ENCODE peak calls at places on chromosomes 1 and 21, in eight cellular contexts. One of them, this sample, is unnamed.

GRCh38 chr1:31361607-31362006 is 11.3 kb downstream of the FABP3 start:
- DNase-seq in suprapubic skin: no peak
- DNase-seq in HFF-Myc: no peak
- DNase-seq in ovary: no peak
- DNase-seq in HFFc6: no peak
- DNase-seq in RWPE1: no peak
- DNase-seq in MM.1S: no peak
- DNase-seq in colonic mucosa: no peak
- DNase-seq in this sample: no peak

GRCh38 chr1:20505488-20505887 is 2.5 kb downstream of the MUL1 start:
- DNase-seq in MM.1S: no peak
- DNase-seq in suprapubic skin: no peak
- DNase-seq in colonic mucosa: no peak
- DNase-seq in HFF-Myc: no peak
- DNase-seq in ovary: no peak
- DNase-seq in RWPE1: no peak
- DNase-seq in HFFc6: no peak
- DNase-seq in this sample: no peak

GRCh38 chr21:36385233-36385908 is at the start of gene CHAF1B:
- DNase-seq in suprapubic skin: peak
- DNase-seq in MM.1S: peak
- DNase-seq in HFFc6: peak
- DNase-seq in HFF-Myc: peak
- DNase-seq in RWPE1: peak
- DNase-seq in ovary: peak
- DNase-seq in colonic mucosa: peak
- DNase-seq in this sample: peak

GRCh38 chr1:78522136-78522535 is 31.4 kb downstream of the PTGFR start:
- DNase-seq in RWPE1: no peak
- DNase-seq in HFF-Myc: no peak
- DNase-seq in suprapubic skin: no peak
- DNase-seq in HFFc6: no peak
- DNase-seq in ovary: no peak
- DNase-seq in colonic mucosa: no peak
- DNase-seq in MM.1S: no peak
- DNase-seq in this sample: no peak

GRCh38 chr1:43822040-43822439 is 111.6 kb upstream of the ARTN start:
- DNase-seq in RWPE1: peak
- DNase-seq in suprapubic skin: no peak
- DNase-seq in ovary: no peak
- DNase-seq in HFF-Myc: peak
- DNase-seq in HFFc6: peak
- DNase-seq in colonic mucosa: no peak
- DNase-seq in MM.1S: no peak
- DNase-seq in this sample: no peak

GRCh38 chr1:92663769-92664168 is 121.1 kb downstream of the EVI5 start:
- DNase-seq in ovary: no peak
- DNase-seq in suprapubic skin: no peak
- DNase-seq in HFFc6: no peak
- DNase-seq in RWPE1: no peak
- DNase-seq in MM.1S: no peak
- DNase-seq in colonic mucosa: no peak
- DNase-seq in HFF-Myc: no peak
- DNase-seq in this sample: no peak

GRCh38 chr1:238252033-238252802 is 361.5 kb upstream of the ZP4 start:
- DNase-seq in RWPE1: peak
- DNase-seq in colonic mucosa: peak
- DNase-seq in HFF-Myc: no peak
- DNase-seq in MM.1S: peak
- DNase-seq in HFFc6: peak
- DNase-seq in suprapubic skin: no peak
- DNase-seq in ovary: peak
- DNase-seq in this sample: peak

GRCh38 chr1:99544328-99544727 is 101.6 kb upstream of the PALMD start:
- DNase-seq in suprapubic skin: no peak
- DNase-seq in colonic mucosa: no peak
- DNase-seq in ovary: no peak
- DNase-seq in HFFc6: no peak
- DNase-seq in RWPE1: peak
- DNase-seq in MM.1S: no peak
- DNase-seq in HFF-Myc: peak
- DNase-seq in this sample: no peak

GRCh38 chr21:46060596-46061061 is 37.3 kb upstream of the COL6A2 start:
- DNase-seq in RWPE1: no peak
- DNase-seq in MM.1S: no peak
- DNase-seq in ovary: peak
- DNase-seq in suprapubic skin: peak
- DNase-seq in HFFc6: peak
- DNase-seq in HFF-Myc: peak
- DNase-seq in colonic mucosa: peak
- DNase-seq in this sample: no peak

GRCh38 chr21:29430030-29430429 is 131.3 kb downstream of the BACH1 start:
- DNase-seq in colonic mucosa: no peak
- DNase-seq in MM.1S: no peak
- DNase-seq in HFF-Myc: no peak
- DNase-seq in RWPE1: no peak
- DNase-seq in HFFc6: no peak
- DNase-seq in suprapubic skin: no peak
- DNase-seq in ovary: no peak
- DNase-seq in this sample: no peak

GRCh38 chr21:24938592-24938991 is 668.7 kb downstream of the MRPL39 start:
- DNase-seq in MM.1S: no peak
- DNase-seq in HFFc6: no peak
- DNase-seq in colonic mucosa: no peak
- DNase-seq in ovary: no peak
- DNase-seq in RWPE1: no peak
- DNase-seq in HFF-Myc: no peak
- DNase-seq in suprapubic skin: no peak
- DNase-seq in this sample: no peak

GRCh38 chr1:147243228-147243685 is 773 bp downstream of the CHD1L start:
- DNase-seq in HFF-Myc: no peak
- DNase-seq in suprapubic skin: no peak
- DNase-seq in ovary: peak
- DNase-seq in MM.1S: no peak
- DNase-seq in colonic mucosa: peak
- DNase-seq in RWPE1: peak
- DNase-seq in HFFc6: peak
- DNase-seq in this sample: peak

GRCh38 chr1:6603424-6603850 is 768 bp upstream of the KLHL21 start:
- DNase-seq in MM.1S: peak
- DNase-seq in HFF-Myc: peak
- DNase-seq in RWPE1: no peak
- DNase-seq in ovary: peak
- DNase-seq in HFFc6: peak
- DNase-seq in colonic mucosa: peak
- DNase-seq in suprapubic skin: peak
- DNase-seq in this sample: peak

GRCh38 chr1:2644591-2645101 is 11.8 kb upstream of the MMEL1 start:
- DNase-seq in RWPE1: no peak
- DNase-seq in ovary: no peak
- DNase-seq in HFF-Myc: no peak
- DNase-seq in HFFc6: no peak
- DNase-seq in colonic mucosa: no peak
- DNase-seq in suprapubic skin: peak
- DNase-seq in MM.1S: no peak
- DNase-seq in this sample: no peak

GRCh38 chr1:153404768-153405167 is 11.6 kb upstream of the S100A7A start:
- DNase-seq in RWPE1: peak
- DNase-seq in suprapubic skin: no peak
- DNase-seq in MM.1S: peak
- DNase-seq in ovary: no peak
- DNase-seq in HFF-Myc: no peak
- DNase-seq in HFFc6: no peak
- DNase-seq in colonic mucosa: peak
- DNase-seq in this sample: peak

GRCh38 chr1:185880779-185881333 is 146.7 kb downstream of the HMCN1 start:
- DNase-seq in suprapubic skin: no peak
- DNase-seq in colonic mucosa: no peak
- DNase-seq in HFF-Myc: no peak
- DNase-seq in RWPE1: no peak
- DNase-seq in ovary: no peak
- DNase-seq in MM.1S: no peak
- DNase-seq in HFFc6: no peak
- DNase-seq in this sample: no peak

GRCh38 chr1:198031086-198031485 is 113.9 kb downstream of the LHX9 start:
- DNase-seq in suprapubic skin: no peak
- DNase-seq in HFFc6: no peak
- DNase-seq in colonic mucosa: no peak
- DNase-seq in RWPE1: no peak
- DNase-seq in ovary: no peak
- DNase-seq in MM.1S: no peak
- DNase-seq in HFF-Myc: no peak
- DNase-seq in this sample: no peak

GRCh38 chr1:156422602-156423091 is 53.6 kb downstream of the RHBG start:
- DNase-seq in colonic mucosa: no peak
- DNase-seq in ovary: no peak
- DNase-seq in RWPE1: peak
- DNase-seq in MM.1S: no peak
- DNase-seq in HFFc6: no peak
- DNase-seq in HFF-Myc: no peak
- DNase-seq in suprapubic skin: no peak
- DNase-seq in this sample: no peak

GRCh38 chr1:7281821-7282220 is 489.3 kb upstream of the VAMP3 start:
- DNase-seq in HFF-Myc: no peak
- DNase-seq in HFFc6: peak
- DNase-seq in colonic mucosa: peak
- DNase-seq in MM.1S: no peak
- DNase-seq in suprapubic skin: no peak
- DNase-seq in ovary: peak
- DNase-seq in RWPE1: peak
- DNase-seq in this sample: no peak

GRCh38 chr1:70290248-70290647 is 64.3 kb downstream of the ANKRD13C start:
- DNase-seq in RWPE1: no peak
- DNase-seq in HFFc6: peak
- DNase-seq in colonic mucosa: no peak
- DNase-seq in HFF-Myc: no peak
- DNase-seq in MM.1S: no peak
- DNase-seq in suprapubic skin: no peak
- DNase-seq in ovary: no peak
- DNase-seq in this sample: no peak

GRCh38 chr1:38589036-38589435 is 270.5 kb downstream of the RRAGC start:
- DNase-seq in HFF-Myc: no peak
- DNase-seq in RWPE1: peak
- DNase-seq in suprapubic skin: no peak
- DNase-seq in HFFc6: no peak
- DNase-seq in ovary: no peak
- DNase-seq in MM.1S: no peak
- DNase-seq in colonic mucosa: no peak
- DNase-seq in this sample: no peak

GRCh38 chr1:38585971-38586370 is 273.6 kb downstream of the RRAGC start:
- DNase-seq in RWPE1: no peak
- DNase-seq in HFFc6: no peak
- DNase-seq in suprapubic skin: no peak
- DNase-seq in ovary: no peak
- DNase-seq in MM.1S: no peak
- DNase-seq in HFF-Myc: no peak
- DNase-seq in colonic mucosa: no peak
- DNase-seq in this sample: no peak

GRCh38 chr1:38587734-38588133 is 271.8 kb downstream of the RRAGC start:
- DNase-seq in MM.1S: no peak
- DNase-seq in HFFc6: no peak
- DNase-seq in suprapubic skin: no peak
- DNase-seq in ovary: no peak
- DNase-seq in HFF-Myc: no peak
- DNase-seq in colonic mucosa: no peak
- DNase-seq in RWPE1: no peak
- DNase-seq in this sample: no peak

GRCh38 chr1:38585460-38585859 is 274.1 kb downstream of the RRAGC start:
- DNase-seq in colonic mucosa: no peak
- DNase-seq in HFFc6: no peak
- DNase-seq in ovary: no peak
- DNase-seq in MM.1S: no peak
- DNase-seq in suprapubic skin: no peak
- DNase-seq in RWPE1: no peak
- DNase-seq in HFF-Myc: no peak
- DNase-seq in this sample: no peak

DNA sequence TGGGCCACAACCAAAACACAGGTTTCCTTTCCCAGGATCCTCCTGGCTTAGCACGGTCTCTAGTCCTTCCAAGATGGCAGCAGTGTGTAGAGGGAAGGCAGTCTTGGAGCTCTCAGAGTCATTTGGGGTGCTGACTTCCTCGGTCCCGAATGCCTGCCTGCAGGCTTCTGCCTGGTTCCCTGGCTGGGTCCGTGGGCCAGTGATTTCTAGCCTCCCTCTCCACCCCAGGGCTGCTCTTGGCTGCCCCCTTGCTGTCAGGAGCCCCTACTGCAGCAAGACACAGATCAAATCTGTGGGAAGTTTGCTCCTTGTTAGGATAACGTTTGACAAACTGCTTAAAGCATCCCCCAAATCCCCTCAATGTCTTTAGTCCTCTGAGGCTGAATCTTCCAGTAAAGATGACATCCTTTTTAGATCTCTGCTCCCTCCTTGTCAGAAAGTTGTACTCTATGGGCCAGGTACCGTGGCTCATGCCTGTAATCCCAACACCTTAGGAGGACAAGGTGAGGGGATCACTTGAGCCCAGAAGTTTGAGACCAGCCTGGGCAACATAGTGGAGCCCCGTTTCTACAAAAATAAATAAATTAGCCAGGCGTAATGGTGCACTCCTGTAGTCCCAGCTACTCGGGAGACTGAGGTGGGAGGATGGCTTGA is 272.5 kb downstream of the RRAGC start:
- DNase-seq in MM.1S: peak
- DNase-seq in HFF-Myc: no peak
- DNase-seq in colonic mucosa: peak
- DNase-seq in HFFc6: no peak
- DNase-seq in suprapubic skin: no peak
- DNase-seq in ovary: no peak
- DNase-seq in RWPE1: no peak
- DNase-seq in this sample: peak
- TF ChIP-seq CTCF in MM.1S: peak
- TF ChIP-seq CTCF in HFF-Myc: peak
- TF ChIP-seq CTCF in colonic mucosa: peak
- TF ChIP-seq CTCF in HFFc6: peak
- TF ChIP-seq CTCF in suprapubic skin: peak
- TF ChIP-seq CTCF in ovary: no peak
- TF ChIP-seq CTCF in RWPE1: peak
- TF ChIP-seq CTCF in this sample: peak

GRCh38 chr1:226637147-226637935 is 88.8 kb downstream of the STUM start:
- DNase-seq in RWPE1: no peak
- DNase-seq in MM.1S: no peak
- DNase-seq in HFFc6: no peak
- DNase-seq in suprapubic skin: peak
- DNase-seq in HFF-Myc: no peak
- DNase-seq in colonic mucosa: no peak
- DNase-seq in ovary: peak
- DNase-seq in this sample: no peak
- TF ChIP-seq CTCF in RWPE1: no peak
- TF ChIP-seq CTCF in MM.1S: no peak
- TF ChIP-seq CTCF in HFFc6: peak
- TF ChIP-seq CTCF in suprapubic skin: no peak
- TF ChIP-seq CTCF in HFF-Myc: peak
- TF ChIP-seq CTCF in colonic mucosa: no peak
- TF ChIP-seq CTCF in ovary: peak
- TF ChIP-seq CTCF in this sample: no peak

GRCh38 chr1:181632492-181632891 is 149.2 kb downstream of the CACNA1E start:
- DNase-seq in RWPE1: no peak
- DNase-seq in HFFc6: no peak
- DNase-seq in HFF-Myc: no peak
- DNase-seq in suprapubic skin: no peak
- DNase-seq in ovary: no peak
- DNase-seq in colonic mucosa: peak
- DNase-seq in MM.1S: no peak
- DNase-seq in this sample: no peak
- TF ChIP-seq CTCF in RWPE1: no peak
- TF ChIP-seq CTCF in HFFc6: no peak
- TF ChIP-seq CTCF in HFF-Myc: no peak
- TF ChIP-seq CTCF in suprapubic skin: no peak
- TF ChIP-seq CTCF in ovary: no peak
- TF ChIP-seq CTCF in colonic mucosa: no peak
- TF ChIP-seq CTCF in MM.1S: no peak
- TF ChIP-seq CTCF in this sample: no peak

GRCh38 chr1:220764757-220765156 is 16.6 kb downstream of the MTARC2 start:
- DNase-seq in RWPE1: no peak
- DNase-seq in suprapubic skin: no peak
- DNase-seq in HFF-Myc: no peak
- DNase-seq in HFFc6: no peak
- DNase-seq in colonic mucosa: peak
- DNase-seq in ovary: no peak
- DNase-seq in MM.1S: no peak
- DNase-seq in this sample: no peak
- TF ChIP-seq CTCF in RWPE1: no peak
- TF ChIP-seq CTCF in suprapubic skin: no peak
- TF ChIP-seq CTCF in HFF-Myc: no peak
- TF ChIP-seq CTCF in HFFc6: no peak
- TF ChIP-seq CTCF in colonic mucosa: no peak
- TF ChIP-seq CTCF in ovary: no peak
- TF ChIP-seq CTCF in MM.1S: no peak
- TF ChIP-seq CTCF in this sample: no peak

This sample was measured in GM20000.